ENCODE peak calls at places on chromosomes 13 and 19, in four cellular contexts. One of them, this sample, is unnamed.

GRCh38 chr19:31223805-31224534 is 125.3 kb downstream of the TSHZ3 start:
- DNase-seq in H1: no peak
- DNase-seq in K562: no peak
- DNase-seq in A549: no peak
- DNase-seq in this sample: no peak

GRCh38 chr13:113495494-113496251 is 5.2 kb upstream of the DCUN1D2 start:
- DNase-seq in A549: no peak
- DNase-seq in K562: no peak
- DNase-seq in H1: no peak
- DNase-seq in this sample: no peak

GRCh38 chr13:26679945-26680516 is 80.6 kb downstream of the GPR12 start:
- DNase-seq in H1: no peak
- DNase-seq in K562: peak; percentile 2
- DNase-seq in A549: no peak
- DNase-seq in this sample: no peak

GRCh38 chr13:95679722-95680121 is 2.8 kb downstream of the DNAJC3 start:
- DNase-seq in A549: no peak
- DNase-seq in H1: no peak
- DNase-seq in K562: no peak
- DNase-seq in this sample: no peak

GRCh38 chr19:4977299-4978174 is 8.6 kb downstream of the KDM4B start:
- DNase-seq in K562: no peak
- DNase-seq in H1: no peak
- DNase-seq in A549: no peak
- DNase-seq in this sample: no peak

GRCh38 chr13:67299072-67299635 is 69.0 kb upstream of the PCDH9 start:
- DNase-seq in H1: no peak
- DNase-seq in A549: peak; percentile 47
- DNase-seq in K562: no peak
- DNase-seq in this sample: no peak

GRCh38 chr13:46339035-46339666 is 47.9 kb downstream of the RUBCNL start:
- DNase-seq in K562: no peak
- DNase-seq in H1: no peak
- DNase-seq in A549: no peak
- DNase-seq in this sample: no peak

GRCh38 chr13:100883453-100883852 is 208.9 kb upstream of the TMTC4 start:
- DNase-seq in K562: no peak
- DNase-seq in H1: no peak
- DNase-seq in A549: no peak
- DNase-seq in this sample: peak; percentile 4

GRCh38 chr19:29119582-29119981 is 93.4 kb downstream of the UQCRFS1 start:
- DNase-seq in K562: no peak
- DNase-seq in H1: no peak
- DNase-seq in A549: no peak
- DNase-seq in this sample: no peak

GRCh38 chr13:44084146-44084545 is 204.4 kb downstream of the LACC1 start:
- DNase-seq in K562: no peak
- DNase-seq in A549: no peak
- DNase-seq in H1: no peak
- DNase-seq in this sample: no peak

GRCh38 chr19:18373892-18374629 is 11.9 kb upstream of the GDF15 start:
- DNase-seq in K562: peak; percentile 99
- DNase-seq in A549: peak; percentile 94
- DNase-seq in H1: peak; percentile 81
- DNase-seq in this sample: peak; percentile 95

GRCh38 chr13:92187378-92187989 is 789.1 kb downstream of the GPC5 start:
- DNase-seq in A549: peak; percentile 12
- DNase-seq in K562: peak; percentile 28
- DNase-seq in H1: no peak
- DNase-seq in this sample: peak; percentile 24

GRCh38 chr19:3873151-3873550 is 4.3 kb upstream of the ZFR2 start:
- DNase-seq in H1: no peak
- DNase-seq in A549: no peak
- DNase-seq in K562: no peak
- DNase-seq in this sample: no peak

GRCh38 chr13:107883561-107884175 is 331.7 kb downstream of the LIG4 start:
- DNase-seq in H1: no peak
- DNase-seq in K562: peak; percentile 97
- DNase-seq in A549: no peak
- DNase-seq in this sample: no peak

GRCh38 chr13:81138353-81138995 is 797.5 kb upstream of the SPRY2 start:
- DNase-seq in A549: no peak
- DNase-seq in K562: no peak
- DNase-seq in H1: no peak
- DNase-seq in this sample: no peak

DNA sequence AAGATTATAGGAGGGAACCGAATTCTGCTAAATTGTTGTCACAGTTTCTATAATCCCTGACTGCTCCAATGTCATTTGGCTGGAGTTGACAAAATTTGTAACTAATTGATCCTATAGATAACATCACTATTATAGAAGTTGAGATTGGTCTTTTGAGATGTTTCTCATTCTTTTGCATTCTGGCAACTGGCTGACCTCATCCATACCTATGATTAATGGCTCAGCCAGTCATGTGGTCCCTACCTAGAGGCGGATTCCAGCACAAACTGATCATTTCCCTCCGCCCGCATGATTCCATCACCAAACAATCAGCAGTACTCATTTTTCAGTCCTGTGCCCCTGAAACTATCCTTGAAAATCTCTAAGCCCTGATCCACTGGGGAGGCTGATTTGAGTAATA is 4.2 kb downstream of the PSG2 start:
- DNase-seq in A549: no peak
- DNase-seq in K562: no peak
- DNase-seq in H1: no peak
- DNase-seq in this sample: no peak
- TF ChIP-seq PHF8 in A549: no peak
- TF ChIP-seq PHF8 in K562: no peak
- TF ChIP-seq PHF8 in H1: no peak
- TF ChIP-seq PHF8 in this sample: no peak

DNA sequence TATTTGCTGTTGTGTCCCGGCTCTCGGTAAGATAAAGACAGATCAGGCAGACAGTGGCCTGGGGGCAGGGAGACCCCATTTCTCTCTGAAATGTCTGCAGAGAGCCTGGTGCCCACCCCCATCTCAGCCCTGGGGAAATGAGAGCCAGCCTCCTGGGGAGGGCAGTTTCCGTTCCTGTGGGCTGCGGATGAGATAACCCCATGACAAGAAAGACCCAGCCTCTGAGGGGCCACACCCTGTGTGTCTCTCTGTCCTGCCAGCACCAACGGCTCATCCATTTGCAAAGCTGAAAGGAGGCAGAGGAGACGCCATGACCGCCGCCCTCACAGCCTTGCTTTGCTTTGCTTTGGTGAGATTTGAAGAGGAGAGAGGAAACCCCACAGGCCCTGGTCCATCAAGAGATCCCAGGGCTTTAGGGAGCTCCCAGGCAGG is 28.1 kb upstream of the KIR3DL3 start:
- DNase-seq in K562: peak; percentile 84
- DNase-seq in H1: no peak
- DNase-seq in A549: no peak
- DNase-seq in this sample: no peak
- TF ChIP-seq PHF8 in K562: no peak
- TF ChIP-seq PHF8 in H1: no peak
- TF ChIP-seq PHF8 in A549: no peak
- TF ChIP-seq PHF8 in this sample: no peak

GRCh38 chr19:19613456-19613855 is 5.0 kb downstream of the PBX4 start:
- DNase-seq in K562: no peak
- DNase-seq in H1: no peak
- DNase-seq in A549: peak; percentile 63
- DNase-seq in this sample: no peak
- TF ChIP-seq PHF8 in K562: no peak
- TF ChIP-seq PHF8 in H1: no peak
- TF ChIP-seq PHF8 in A549: no peak
- TF ChIP-seq PHF8 in this sample: no peak

DNA sequence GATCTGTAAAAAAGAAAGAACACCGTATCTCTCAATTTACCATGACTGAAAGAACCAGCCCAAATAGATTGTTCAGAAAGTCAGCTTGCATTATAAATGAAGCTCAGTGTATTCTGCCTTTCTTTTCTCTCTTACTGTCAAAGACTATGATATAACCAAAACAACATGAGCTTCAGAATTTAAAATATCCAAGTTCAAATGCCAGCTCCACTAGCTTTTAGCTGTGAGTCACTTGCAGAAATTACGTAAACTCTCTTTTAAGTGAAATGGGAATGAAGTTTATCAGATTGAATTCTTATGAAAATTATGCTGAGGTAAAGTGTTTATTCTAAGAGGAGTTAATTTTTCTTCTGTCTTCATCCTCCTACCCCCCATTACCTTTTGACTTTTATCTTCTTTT is 20.0 kb upstream of the POSTN start:
- DNase-seq in H1: no peak
- DNase-seq in A549: no peak
- DNase-seq in K562: no peak
- DNase-seq in this sample: no peak
- TF ChIP-seq PHF8 in H1: no peak
- TF ChIP-seq PHF8 in A549: no peak
- TF ChIP-seq PHF8 in K562: no peak
- TF ChIP-seq PHF8 in this sample: no peak

This sample was measured in HepG2.